ENCODE peak calls at places on chromosomes 13 and 19, in six cellular contexts. O, C, R, M, X and L are unnamed samples.

GRCh38 chr19:43798546-43799409 is 3.5 kb downstream of the LYPD5 start:
- DNase-seq in C (no peak), R (peak; percentile 71), M (no peak), X (no peak), O (no peak), L (peak; percentile 65)

GRCh38 chr19:47890865-47891621 is 4.9 kb upstream of the SULT2A1 start:
- DNase-seq in X (no peak), R (no peak), C (no peak), O (no peak), M (no peak), L (no peak)

GRCh38 chr19:11538232-11539036 is at the start of gene CNN1:
- DNase-seq in C (no peak), R (peak; percentile 81), O (peak; percentile 90), M (peak; percentile 29), X (no peak), L (no peak)

GRCh38 chr19:36573948-36574726 is 1.0 kb upstream of the ZNF529 start:
- DNase-seq in M (peak; percentile 13), C (no peak), R (peak; percentile 9), X (no peak), O (peak; percentile 35), L (no peak)

GRCh38 chr13:101522607-101523006 is 70.1 kb downstream of the ITGBL1 start:
- DNase-seq in X (no peak), C (no peak), O (no peak), M (peak; percentile 1), R (no peak), L (no peak)

GRCh38 chr13:73898276-73898675 is 235.9 kb downstream of the KLF12 start:
- DNase-seq in C (no peak), O (no peak), R (no peak), M (no peak), X (no peak), L (peak; percentile 8)

GRCh38 chr19:29671393-29672076 is 6.3 kb downstream of the PLEKHF1 start:
- DNase-seq in O (no peak), M (peak; percentile 76), C (no peak), R (peak; percentile 81), X (peak; percentile 88), L (no peak)

GRCh38 chr19:861756-862528 is 2.5 kb downstream of the CFD start:
- DNase-seq in R (peak; percentile 95), O (no peak), C (no peak), X (no peak), M (peak; percentile 41), L (peak; percentile 95)

GRCh38 chr13:60441761-60442160 is 44.7 kb downstream of the TDRD3 start:
- DNase-seq in O (no peak), R (no peak), M (no peak), X (no peak), C (no peak), L (no peak)

GRCh38 chr13:43751624-43752023 is 35.1 kb downstream of the ENOX1 start:
- DNase-seq in R (no peak), C (no peak), M (no peak), O (peak; percentile 4), X (no peak), L (no peak)

GRCh38 chr19:917323-918151 is at the start of gene KISS1R:
- DNase-seq in X (no peak), C (peak; percentile 51), O (peak; percentile 34), R (peak; percentile 90), M (peak; percentile 71), L (peak; percentile 84)

DNA sequence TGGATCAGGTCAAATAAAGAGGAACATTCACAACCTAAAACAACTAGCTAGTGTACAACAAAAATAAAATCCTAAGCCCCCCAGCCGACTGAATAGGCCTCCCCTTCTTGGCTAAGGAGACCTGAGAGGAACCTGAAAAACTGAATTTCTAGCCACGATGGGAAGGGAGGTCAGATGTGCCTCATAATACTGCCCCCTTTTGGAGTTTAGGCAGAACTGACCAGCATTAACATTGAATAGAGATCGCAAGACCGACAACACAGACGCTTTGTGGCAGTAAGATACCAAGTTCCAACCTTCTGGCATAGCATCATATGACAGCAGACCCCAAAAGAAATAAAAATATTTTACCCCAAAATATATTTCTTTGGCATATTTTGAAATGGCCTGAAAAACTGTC is 15.9 kb downstream of the CBY2 start:
- DNase-seq in M (peak; percentile 13), X (no peak), R (peak; percentile 21), O (peak; percentile 14), C (peak; percentile 6), L (peak; percentile 48)
- TF ChIP-seq SMC3 in M (no peak), X (peak; percentile 79), R (peak; percentile 28), O (peak; percentile 41), C (peak; percentile 17), L (peak; percentile 41)

GRCh38 chr13:32009362-32009761 is 22.2 kb upstream of the FRY start:
- DNase-seq in C (no peak), R (no peak), M (peak; percentile 31), X (no peak), O (no peak), L (no peak)

GRCh38 chr13:32007494-32007893 is 24.1 kb upstream of the FRY start:
- DNase-seq in O (peak; percentile 8), M (no peak), C (no peak), X (no peak), R (no peak), L (no peak)

GRCh38 chr13:32011971-32012370 is 19.6 kb upstream of the FRY start:
- DNase-seq in O (no peak), R (no peak), M (no peak), C (no peak), X (no peak), L (no peak)

GRCh38 chr13:32008518-32009175 is 22.9 kb upstream of the FRY start:
- DNase-seq in C (no peak), M (no peak), O (no peak), R (no peak), X (no peak), L (no peak)

GRCh38 chr13:32010137-32010536 is 21.4 kb upstream of the FRY start:
- DNase-seq in R (no peak), O (peak; percentile 31), C (no peak), M (no peak), X (no peak), L (no peak)
- TF ChIP-seq SMC3 in R (no peak), O (no peak), C (no peak), M (no peak), X (no peak), L (no peak)

GRCh38 chr13:106052200-106052767 is 483.2 kb downstream of the EFNB2 start:
- DNase-seq in O (peak; percentile 48), X (no peak), C (no peak), M (no peak), R (no peak), L (peak; percentile 20)
- TF ChIP-seq SMC3 in O (no peak), X (no peak), C (no peak), M (no peak), R (no peak), L (no peak)

DNA sequence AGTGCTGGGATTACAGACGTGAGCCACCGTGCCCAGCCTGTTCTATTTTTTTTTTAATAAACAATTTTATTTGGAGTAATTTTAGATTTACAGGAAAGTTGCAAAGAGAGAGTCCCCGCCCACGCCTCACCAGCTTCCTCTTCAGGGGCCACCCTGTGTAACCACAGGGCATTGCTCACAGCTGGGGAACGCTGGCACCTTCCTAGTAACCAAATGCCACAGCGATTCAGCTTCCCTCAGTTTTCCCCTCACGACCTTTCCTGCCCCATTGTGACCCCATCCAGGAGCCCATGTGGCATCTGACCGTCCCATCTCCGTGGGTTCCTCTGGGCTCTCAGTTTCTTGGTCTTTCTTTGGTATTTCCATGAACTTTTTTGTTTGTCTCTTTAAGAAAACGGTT is 83.9 kb downstream of the GNG7 start:
- DNase-seq in C (no peak), R (no peak), O (peak; percentile 28), M (no peak), X (no peak), L (no peak)
- TF ChIP-seq SMC3 in C (no peak), R (no peak), O (no peak), M (no peak), X (no peak), L (no peak)

GRCh38 chr13:21326155-21327030 is 132.7 kb downstream of the ZDHHC20 start:
- DNase-seq in X (no peak), O (peak; percentile 46), C (no peak), M (no peak), R (no peak), L (peak; percentile 70)
- TF ChIP-seq SMC3 in X (no peak), O (no peak), C (no peak), M (no peak), R (no peak), L (no peak)